ENCODE peak calls at places on chromosomes 13 and 19, in five cellular contexts. T is pancreas, B is fibroblast of lung, K is left lung, Z is RWPE2. X is an unnamed sample.
A peak's percentile ranks its signal among the peaks of the same experiment; 100 is the strongest.

GRCh38 chr19:45528744-45529453 is 21.6 kb downstream of the VASP start:
- DNase-seq in T (peak; percentile 69), B (peak; percentile 44), K (peak; percentile 82), Z (peak; percentile 88), X (no peak)

GRCh38 chr13:39144941-39145533 is 106.8 kb downstream of the NHLRC3 start:
- DNase-seq in K (no peak), B (peak; percentile 55), Z (no peak), T (peak; percentile 24), X (peak; percentile 53)

GRCh38 chr19:10403137-10404021 is at the start of gene CDC37:
- DNase-seq in B (peak; percentile 94), T (peak; percentile 93), Z (peak; percentile 93), K (peak; percentile 98), X (peak; percentile 94)

GRCh38 chr19:21482863-21483276 is 22.5 kb upstream of the ZNF429 start:
- DNase-seq in B (peak; percentile 24), K (peak; percentile 91), T (peak; percentile 47), Z (no peak), X (no peak)

GRCh38 chr13:70391678-70392077 is 283.4 kb upstream of the KLHL1 start:
- DNase-seq in B (no peak), T (peak; percentile 67), K (no peak), Z (no peak), X (no peak)

GRCh38 chr19:2618611-2619010 is 83.9 kb downstream of the GNG7 start:
- DNase-seq in B (peak; percentile 75), K (peak; percentile 93), Z (no peak), T (peak; percentile 66), X (no peak)

GRCh38 chr19:52725528-52725961 is 9.3 kb downstream of the ZNF611 start:
- DNase-seq in K (peak; percentile 74), T (no peak), Z (no peak), B (no peak), X (no peak)

GRCh38 chr19:3700242-3701032 is at the start of gene PIP5K1C:
- DNase-seq in T (peak; percentile 84), K (peak; percentile 98), Z (no peak), B (peak; percentile 69), X (peak; percentile 75)

DNA sequence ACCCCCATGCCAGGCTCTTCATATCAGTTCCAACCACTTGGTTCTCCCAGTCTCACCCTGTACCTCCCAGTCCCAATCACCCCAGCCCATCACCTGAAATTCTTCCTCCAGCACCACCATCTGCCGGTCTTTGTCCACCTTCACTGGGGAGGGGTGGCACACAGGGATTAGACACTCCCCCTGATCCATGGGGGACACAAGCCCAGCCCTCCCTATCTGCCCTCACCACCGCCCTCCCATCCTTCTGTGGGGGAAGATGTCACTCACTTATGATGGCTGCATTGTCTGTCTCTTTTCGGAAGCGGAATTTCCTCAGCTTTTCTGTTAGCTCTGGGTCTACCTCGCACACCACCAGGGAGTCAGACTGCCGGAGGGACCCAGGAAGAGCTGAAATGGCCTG is 675 bp downstream of the GMFG start:
- DNase-seq in B (no peak), Z (no peak), K (no peak), T (no peak), X (no peak)
- TF ChIP-seq CTCF in B (no peak), Z (no peak), K (no peak), T (no peak), X (no peak)

DNA sequence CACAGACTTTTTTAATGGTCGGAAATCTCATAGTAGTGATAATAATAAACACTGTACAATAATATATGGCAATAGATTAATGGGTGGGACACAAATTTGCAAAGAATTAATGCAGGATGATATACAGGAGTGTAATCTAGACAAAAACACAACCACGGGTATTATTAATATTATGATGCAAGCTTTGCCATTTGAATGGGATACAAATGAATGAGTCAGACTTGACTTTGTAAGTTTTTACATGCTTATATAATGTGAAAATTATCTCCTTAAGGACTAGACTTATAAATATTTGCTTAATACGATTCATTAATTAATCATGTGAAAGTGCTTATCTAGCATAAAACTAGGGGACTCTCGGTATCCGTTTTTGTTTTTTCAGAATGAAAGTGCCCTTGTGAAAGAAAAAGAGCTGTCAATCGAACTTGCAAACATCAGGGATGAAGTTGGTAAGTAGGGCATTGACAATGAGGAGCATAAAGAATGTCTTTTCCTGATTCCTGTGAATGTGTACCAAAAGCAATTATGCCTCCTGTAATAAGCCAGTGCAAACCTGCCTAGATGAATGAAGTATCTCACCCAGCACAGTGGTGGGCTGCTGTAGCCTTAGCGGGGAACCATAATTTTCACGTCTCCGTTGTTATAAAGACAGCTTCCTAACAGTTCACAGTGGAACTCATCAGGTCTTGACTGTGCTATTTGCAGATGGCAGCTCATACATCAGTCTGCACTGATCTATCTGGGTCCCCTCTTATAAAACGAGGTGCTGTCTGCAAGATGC is 155.7 kb downstream of the SLC7A1 start:
- DNase-seq in T (no peak), K (no peak), B (no peak), Z (no peak), X (no peak)
- H3K36me3 ChIP-seq in T (no peaks in the 10 kb centered on the region), K (no peaks in the 10 kb centered on the region), B (no peaks in the 10 kb centered on the region), Z (no peaks in the 10 kb centered on the region), X (no peaks in the 10 kb centered on the region)

GRCh38 chr19:47253467-47253881 is 2.9 kb upstream of the CCDC9 start:
- DNase-seq in B (peak; percentile 95), Z (no peak), T (no peak), K (no peak), X (peak; percentile 85)
- H3K4me3 ChIP-seq in B (no peak overlapping the region), Z (no peak overlapping the region), T (no peak overlapping the region), K (no peak overlapping the region), X (no peak overlapping the region)

GRCh38 chr13:63455938-63456337 is 2040.3 kb upstream of the PCDH20 start:
- DNase-seq in T (no peak), B (no peak), K (no peak), Z (no peak), X (no peak)
- TF ChIP-seq CTCF in T (no peak), B (no peak), K (no peak), Z (peak; percentile 24), X (peak; percentile 21)

GRCh38 chr19:40621966-40622772 is 21.0 kb downstream of the LTBP4 start:
- DNase-seq in B (no peak), T (no peak), K (peak; percentile 70), Z (peak; percentile 59), X (no peak)
- H3K36me3 ChIP-seq in B (peaks cover 13% of the 10 kb centered on the region), T (no peaks in the 10 kb centered on the region), K (no peaks in the 10 kb centered on the region), Z (peaks cover 78% of the 10 kb centered on the region), X (peaks cover 36% of the 10 kb centered on the region)

GRCh38 chr13:34156841-34157365 is 339.0 kb downstream of the RFC3 start:
- DNase-seq in Z (peak; percentile 94), T (peak; percentile 77), B (peak; percentile 99), K (peak; percentile 74), X (peak; percentile 94)
- H3K4me3 ChIP-seq in Z (no peak overlapping the region), T (no peak overlapping the region), B (no peak overlapping the region), K (no peak overlapping the region), X (peak overlapping the region; percentile 26)

DNA sequence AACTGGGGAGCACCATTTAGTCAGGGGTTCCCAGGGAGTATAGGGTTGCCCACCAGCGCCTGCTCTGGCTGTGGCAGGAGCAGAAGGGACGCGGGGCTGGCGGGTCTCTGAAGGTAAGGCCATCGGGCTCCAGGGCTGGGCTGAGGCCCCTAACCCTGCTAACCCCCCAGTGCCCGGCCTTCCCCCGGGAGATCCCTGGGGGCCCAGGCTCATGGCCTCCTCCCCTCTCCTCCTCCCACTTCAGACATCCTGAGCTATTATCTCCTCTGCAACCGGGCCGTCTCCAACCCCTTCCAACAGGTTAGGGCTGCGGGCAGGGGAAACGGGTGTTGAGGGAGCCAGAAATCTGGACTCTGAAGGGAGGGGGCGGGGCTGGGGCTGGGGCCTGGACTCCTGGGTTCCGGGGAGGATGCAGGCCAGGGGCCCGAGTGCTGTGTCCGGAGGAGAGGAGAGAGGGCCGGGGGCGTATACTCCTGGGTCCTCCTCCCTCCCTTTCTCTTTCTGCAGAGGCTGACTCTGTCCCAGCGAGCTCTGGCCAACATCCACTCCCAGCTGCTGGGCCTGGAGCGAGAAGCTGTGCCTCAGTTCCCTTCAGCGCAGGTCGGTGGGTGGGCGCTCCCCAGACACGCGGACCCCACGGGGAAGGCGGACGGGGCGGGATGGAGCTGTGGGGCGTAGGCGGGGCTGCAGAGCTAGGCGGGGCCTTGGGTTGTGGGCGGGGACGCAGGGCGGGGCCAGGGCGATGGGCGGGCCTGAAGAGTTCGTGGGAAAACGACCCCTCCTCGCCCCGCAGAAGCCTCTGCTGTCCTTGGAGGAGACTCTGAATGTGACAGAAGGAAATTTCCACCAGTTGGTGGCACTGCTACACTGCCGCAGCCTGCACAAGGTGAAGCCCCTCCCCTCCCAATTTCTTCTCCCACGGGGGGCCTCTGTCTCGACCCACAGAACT is 15.3 kb downstream of the TTYH1 start:
- DNase-seq in B (no peak), K (peak; percentile 87), T (peak; percentile 59), Z (no peak), X (peak; percentile 25)
- TF ChIP-seq CTCF in B (no peak), K (no peak), T (no peak), Z (no peak), X (no peak)